ENCODE peak calls at places on chromosomes 11 and 22, in nine cellular contexts. One of them, this sample, is unnamed.

GRCh38 chr11:119378851-119379465 is 2.5 kb downstream of the USP2 start:
- DNase-seq in fibroblast of gingiva: no peak
- DNase-seq in sigmoid colon: no peak
- DNase-seq in GM04504: no peak
- DNase-seq in COR-L47: no peak
- DNase-seq in HAP-1: no peak
- DNase-seq in T-helper 9 cell: no peak
- DNase-seq in myocyte: peak; percentile 74
- DNase-seq in activated T-helper 2 cell treated with anti-CD3 and anti-CD28 coated beads, Interferon-gamma antibody, Interleukin-2, Interleukin-4, amounts not matched to agents 10 μg/mL and 5 μg/mL and 100 μg/mL, durations not matched to agents 14 hours and 24 hours and 36 hours: no peak
- DNase-seq in this sample: no peak

GRCh38 chr11:3000032-3000961 is 8.2 kb upstream of the NAP1L4 start:
- DNase-seq in fibroblast of gingiva: peak; percentile 23
- DNase-seq in sigmoid colon: peak; percentile 94
- DNase-seq in GM04504: no peak
- DNase-seq in COR-L47: peak; percentile 99
- DNase-seq in HAP-1: no peak
- DNase-seq in T-helper 9 cell: no peak
- DNase-seq in myocyte: peak; percentile 24
- DNase-seq in activated T-helper 2 cell treated with anti-CD3 and anti-CD28 coated beads, Interferon-gamma antibody, Interleukin-2, Interleukin-4, amounts not matched to agents 10 μg/mL and 5 μg/mL and 100 μg/mL, durations not matched to agents 14 hours and 24 hours and 36 hours: no peak
- DNase-seq in this sample: no peak

GRCh38 chr22:17233348-17234043 is 14.3 kb upstream of the ADA2 start:
- DNase-seq in fibroblast of gingiva: no peak
- DNase-seq in sigmoid colon: no peak
- DNase-seq in GM04504: no peak
- DNase-seq in COR-L47: no peak
- DNase-seq in HAP-1: no peak
- DNase-seq in T-helper 9 cell: no peak
- DNase-seq in myocyte: no peak
- DNase-seq in activated T-helper 2 cell treated with anti-CD3 and anti-CD28 coated beads, Interferon-gamma antibody, Interleukin-2, Interleukin-4, amounts not matched to agents 10 μg/mL and 5 μg/mL and 100 μg/mL, durations not matched to agents 14 hours and 24 hours and 36 hours: no peak
- DNase-seq in this sample: no peak

GRCh38 chr11:131491503-131491902 is 121.1 kb downstream of the NTM start:
- DNase-seq in fibroblast of gingiva: no peak
- DNase-seq in sigmoid colon: no peak
- DNase-seq in GM04504: peak; percentile 22
- DNase-seq in COR-L47: no peak
- DNase-seq in HAP-1: no peak
- DNase-seq in T-helper 9 cell: no peak
- DNase-seq in myocyte: no peak
- DNase-seq in activated T-helper 2 cell treated with anti-CD3 and anti-CD28 coated beads, Interferon-gamma antibody, Interleukin-2, Interleukin-4, amounts not matched to agents 10 μg/mL and 5 μg/mL and 100 μg/mL, durations not matched to agents 14 hours and 24 hours and 36 hours: no peak
- DNase-seq in this sample: no peak

GRCh38 chr11:95708681-95709080 is 80.9 kb downstream of the FAM76B start:
- DNase-seq in fibroblast of gingiva: no peak
- DNase-seq in sigmoid colon: no peak
- DNase-seq in GM04504: no peak
- DNase-seq in COR-L47: no peak
- DNase-seq in HAP-1: peak; percentile 16
- DNase-seq in T-helper 9 cell: no peak
- DNase-seq in myocyte: no peak
- DNase-seq in activated T-helper 2 cell treated with anti-CD3 and anti-CD28 coated beads, Interferon-gamma antibody, Interleukin-2, Interleukin-4, amounts not matched to agents 10 μg/mL and 5 μg/mL and 100 μg/mL, durations not matched to agents 14 hours and 24 hours and 36 hours: no peak
- DNase-seq in this sample: peak; percentile 27

GRCh38 chr11:36512016-36512415 is 1.9 kb upstream of the TRAF6 start:
- DNase-seq in fibroblast of gingiva: no peak
- DNase-seq in sigmoid colon: no peak
- DNase-seq in GM04504: no peak
- DNase-seq in COR-L47: no peak
- DNase-seq in HAP-1: no peak
- DNase-seq in T-helper 9 cell: no peak
- DNase-seq in myocyte: no peak
- DNase-seq in activated T-helper 2 cell treated with anti-CD3 and anti-CD28 coated beads, Interferon-gamma antibody, Interleukin-2, Interleukin-4, amounts not matched to agents 10 μg/mL and 5 μg/mL and 100 μg/mL, durations not matched to agents 14 hours and 24 hours and 36 hours: no peak
- DNase-seq in this sample: no peak

GRCh38 chr11:92297551-92298237 is 73.1 kb downstream of the FAT3 start:
- DNase-seq in fibroblast of gingiva: no peak
- DNase-seq in sigmoid colon: no peak
- DNase-seq in GM04504: no peak
- DNase-seq in COR-L47: no peak
- DNase-seq in HAP-1: no peak
- DNase-seq in T-helper 9 cell: no peak
- DNase-seq in myocyte: peak; percentile 70
- DNase-seq in activated T-helper 2 cell treated with anti-CD3 and anti-CD28 coated beads, Interferon-gamma antibody, Interleukin-2, Interleukin-4, amounts not matched to agents 10 μg/mL and 5 μg/mL and 100 μg/mL, durations not matched to agents 14 hours and 24 hours and 36 hours: no peak
- DNase-seq in this sample: no peak

GRCh38 chr11:20467458-20468185 is 80.1 kb downstream of the PRMT3 start:
- DNase-seq in fibroblast of gingiva: peak; percentile 39
- DNase-seq in sigmoid colon: no peak
- DNase-seq in GM04504: no peak
- DNase-seq in COR-L47: no peak
- DNase-seq in HAP-1: peak; percentile 56
- DNase-seq in T-helper 9 cell: no peak
- DNase-seq in myocyte: no peak
- DNase-seq in activated T-helper 2 cell treated with anti-CD3 and anti-CD28 coated beads, Interferon-gamma antibody, Interleukin-2, Interleukin-4, amounts not matched to agents 10 μg/mL and 5 μg/mL and 100 μg/mL, durations not matched to agents 14 hours and 24 hours and 36 hours: no peak
- DNase-seq in this sample: no peak

GRCh38 chr11:61007383-61007970 is 36.0 kb downstream of the CD6 start:
- DNase-seq in fibroblast of gingiva: no peak
- DNase-seq in sigmoid colon: no peak
- DNase-seq in GM04504: no peak
- DNase-seq in COR-L47: no peak
- DNase-seq in HAP-1: no peak
- DNase-seq in T-helper 9 cell: no peak
- DNase-seq in myocyte: peak; percentile 28
- DNase-seq in activated T-helper 2 cell treated with anti-CD3 and anti-CD28 coated beads, Interferon-gamma antibody, Interleukin-2, Interleukin-4, amounts not matched to agents 10 μg/mL and 5 μg/mL and 100 μg/mL, durations not matched to agents 14 hours and 24 hours and 36 hours: no peak
- DNase-seq in this sample: no peak

GRCh38 chr22:44045171-44045570 is 21.1 kb downstream of the PARVB start:
- DNase-seq in fibroblast of gingiva: peak; percentile 59
- DNase-seq in sigmoid colon: no peak
- DNase-seq in GM04504: no peak
- DNase-seq in COR-L47: no peak
- DNase-seq in HAP-1: no peak
- DNase-seq in T-helper 9 cell: no peak
- DNase-seq in myocyte: no peak
- DNase-seq in activated T-helper 2 cell treated with anti-CD3 and anti-CD28 coated beads, Interferon-gamma antibody, Interleukin-2, Interleukin-4, amounts not matched to agents 10 μg/mL and 5 μg/mL and 100 μg/mL, durations not matched to agents 14 hours and 24 hours and 36 hours: no peak
- DNase-seq in this sample: no peak

GRCh38 chr11:35404397-35404775 is 15.0 kb downstream of the SLC1A2 start:
- DNase-seq in fibroblast of gingiva: no peak
- DNase-seq in sigmoid colon: no peak
- DNase-seq in GM04504: no peak
- DNase-seq in COR-L47: no peak
- DNase-seq in HAP-1: peak; percentile 12
- DNase-seq in T-helper 9 cell: no peak
- DNase-seq in myocyte: peak; percentile 74
- DNase-seq in activated T-helper 2 cell treated with anti-CD3 and anti-CD28 coated beads, Interferon-gamma antibody, Interleukin-2, Interleukin-4, amounts not matched to agents 10 μg/mL and 5 μg/mL and 100 μg/mL, durations not matched to agents 14 hours and 24 hours and 36 hours: no peak
- DNase-seq in this sample: no peak

GRCh38 chr22:26722159-26722558 is 64.8 kb downstream of the MIAT start:
- DNase-seq in fibroblast of gingiva: no peak
- DNase-seq in sigmoid colon: no peak
- DNase-seq in GM04504: no peak
- DNase-seq in COR-L47: no peak
- DNase-seq in HAP-1: no peak
- DNase-seq in T-helper 9 cell: no peak
- DNase-seq in myocyte: no peak
- DNase-seq in activated T-helper 2 cell treated with anti-CD3 and anti-CD28 coated beads, Interferon-gamma antibody, Interleukin-2, Interleukin-4, amounts not matched to agents 10 μg/mL and 5 μg/mL and 100 μg/mL, durations not matched to agents 14 hours and 24 hours and 36 hours: no peak
- DNase-seq in this sample: no peak

GRCh38 chr11:89293966-89294679 is 116.4 kb downstream of the TYR start:
- DNase-seq in fibroblast of gingiva: peak; percentile 5
- DNase-seq in sigmoid colon: peak; percentile 53
- DNase-seq in GM04504: no peak
- DNase-seq in COR-L47: no peak
- DNase-seq in HAP-1: no peak
- DNase-seq in T-helper 9 cell: no peak
- DNase-seq in myocyte: peak; percentile 0
- DNase-seq in activated T-helper 2 cell treated with anti-CD3 and anti-CD28 coated beads, Interferon-gamma antibody, Interleukin-2, Interleukin-4, amounts not matched to agents 10 μg/mL and 5 μg/mL and 100 μg/mL, durations not matched to agents 14 hours and 24 hours and 36 hours: no peak
- DNase-seq in this sample: peak; percentile 17

GRCh38 chr11:12773591-12773990 is 99.4 kb downstream of the TEAD1 start:
- DNase-seq in fibroblast of gingiva: no peak
- DNase-seq in sigmoid colon: no peak
- DNase-seq in GM04504: no peak
- DNase-seq in COR-L47: no peak
- DNase-seq in HAP-1: no peak
- DNase-seq in T-helper 9 cell: no peak
- DNase-seq in myocyte: no peak
- DNase-seq in activated T-helper 2 cell treated with anti-CD3 and anti-CD28 coated beads, Interferon-gamma antibody, Interleukin-2, Interleukin-4, amounts not matched to agents 10 μg/mL and 5 μg/mL and 100 μg/mL, durations not matched to agents 14 hours and 24 hours and 36 hours: no peak
- DNase-seq in this sample: no peak

GRCh38 chr11:17581732-17582053 is 34.6 kb downstream of the OTOG start:
- DNase-seq in fibroblast of gingiva: no peak
- DNase-seq in sigmoid colon: no peak
- DNase-seq in GM04504: no peak
- DNase-seq in COR-L47: no peak
- DNase-seq in HAP-1: no peak
- DNase-seq in T-helper 9 cell: no peak
- DNase-seq in myocyte: no peak
- DNase-seq in activated T-helper 2 cell treated with anti-CD3 and anti-CD28 coated beads, Interferon-gamma antibody, Interleukin-2, Interleukin-4, amounts not matched to agents 10 μg/mL and 5 μg/mL and 100 μg/mL, durations not matched to agents 14 hours and 24 hours and 36 hours: no peak
- DNase-seq in this sample: no peak

GRCh38 chr11:35584321-35584720 is 33.9 kb upstream of the FJX1 start:
- DNase-seq in fibroblast of gingiva: peak; percentile 59
- DNase-seq in sigmoid colon: no peak
- DNase-seq in GM04504: peak; percentile 36
- DNase-seq in COR-L47: no peak
- DNase-seq in HAP-1: no peak
- DNase-seq in T-helper 9 cell: no peak
- DNase-seq in myocyte: peak; percentile 63
- DNase-seq in activated T-helper 2 cell treated with anti-CD3 and anti-CD28 coated beads, Interferon-gamma antibody, Interleukin-2, Interleukin-4, amounts not matched to agents 10 μg/mL and 5 μg/mL and 100 μg/mL, durations not matched to agents 14 hours and 24 hours and 36 hours: no peak
- DNase-seq in this sample: no peak

GRCh38 chr11:121929581-121929980 is 186.4 kb downstream of the BLID start:
- DNase-seq in fibroblast of gingiva: no peak
- DNase-seq in sigmoid colon: no peak
- DNase-seq in GM04504: no peak
- DNase-seq in COR-L47: no peak
- DNase-seq in HAP-1: peak; percentile 63
- DNase-seq in T-helper 9 cell: no peak
- DNase-seq in myocyte: peak; percentile 76
- DNase-seq in activated T-helper 2 cell treated with anti-CD3 and anti-CD28 coated beads, Interferon-gamma antibody, Interleukin-2, Interleukin-4, amounts not matched to agents 10 μg/mL and 5 μg/mL and 100 μg/mL, durations not matched to agents 14 hours and 24 hours and 36 hours: no peak
- DNase-seq in this sample: peak; percentile 38

GRCh38 chr11:67606477-67607295 is at the start of gene NDUFV1:
- DNase-seq in fibroblast of gingiva: peak; percentile 88
- DNase-seq in sigmoid colon: peak; percentile 98
- DNase-seq in GM04504: peak; percentile 74
- DNase-seq in COR-L47: peak; percentile 96
- DNase-seq in HAP-1: peak; percentile 94
- DNase-seq in T-helper 9 cell: peak; percentile 94
- DNase-seq in myocyte: peak; percentile 96
- DNase-seq in activated T-helper 2 cell treated with anti-CD3 and anti-CD28 coated beads, Interferon-gamma antibody, Interleukin-2, Interleukin-4, amounts not matched to agents 10 μg/mL and 5 μg/mL and 100 μg/mL, durations not matched to agents 14 hours and 24 hours and 36 hours: peak; percentile 95
- DNase-seq in this sample: peak; percentile 96

GRCh38 chr11:76329983-76330382 is 50.9 kb downstream of the THAP12 start:
- DNase-seq in fibroblast of gingiva: no peak
- DNase-seq in sigmoid colon: no peak
- DNase-seq in GM04504: no peak
- DNase-seq in COR-L47: no peak
- DNase-seq in HAP-1: no peak
- DNase-seq in T-helper 9 cell: no peak
- DNase-seq in myocyte: no peak
- DNase-seq in activated T-helper 2 cell treated with anti-CD3 and anti-CD28 coated beads, Interferon-gamma antibody, Interleukin-2, Interleukin-4, amounts not matched to agents 10 μg/mL and 5 μg/mL and 100 μg/mL, durations not matched to agents 14 hours and 24 hours and 36 hours: no peak
- DNase-seq in this sample: no peak